ENCODE peak calls at places on chromosomes 12 and 14, in four cellular contexts. T, U, K and S are unnamed samples.

GRCh38 chr12:124736115-124737039 is 127.3 kb downstream of the SCARB1 start:
- DNase-seq in T (no peak), U (no peak), K (no peak), S (no peak)

GRCh38 chr14:74348735-74349463 is 628 bp downstream of the VRTN start:
- DNase-seq in T (no peak), U (no peak), K (no peak), S (no peak)

GRCh38 chr12:68420225-68421008 is 88.3 kb upstream of the MDM1 start:
- DNase-seq in T (peak), U (peak), K (no peak), S (no peak)

GRCh38 chr14:82725188-82725587 is 1191.5 kb upstream of the SEL1L start:
- DNase-seq in T (no peak), U (no peak), K (peak), S (no peak)

GRCh38 chr14:99819514-99819913 is 26.3 kb downstream of the EML1 start:
- DNase-seq in T (peak), U (no peak), K (no peak), S (no peak)

GRCh38 chr14:21917699-21918436 is 244.2 kb upstream of the OR4E1 start:
- DNase-seq in T (peak), U (peak), K (peak), S (no peak)

GRCh38 chr14:77208266-77208978 is 26.8 kb downstream of the TMEM63C start:
- DNase-seq in T (peak), U (peak), K (peak), S (peak)

GRCh38 chr14:90503582-90503981 is 106.8 kb downstream of the CALM1 start:
- DNase-seq in T (no peak), U (no peak), K (no peak), S (no peak)

GRCh38 chr14:65251213-65251612 is 148.9 kb upstream of the MAX start:
- DNase-seq in T (no peak), U (peak), K (peak), S (no peak)

GRCh38 chr12:15638231-15638630 is 151.0 kb downstream of the EPS8 start:
- DNase-seq in T (no peak), U (no peak), K (no peak), S (no peak)

GRCh38 chr14:63952053-63952932 is 99.5 kb downstream of the SYNE2 start:
- DNase-seq in T (no peak), U (no peak), K (no peak), S (no peak)

GRCh38 chr14:58298477-58298879 is at the start of gene ARID4A:
- DNase-seq in T (no peak), U (no peak), K (no peak), S (peak)

GRCh38 chr12:68538722-68539614 is 71.7 kb upstream of the RAP1B start:
- DNase-seq in T (peak), U (peak), K (no peak), S (peak)

GRCh38 chr12:11723993-11724392 is 74.5 kb downstream of the ETV6 start:
- DNase-seq in T (peak), U (no peak), K (no peak), S (no peak)

GRCh38 chr12:121883315-121883660 is 5.3 kb upstream of the PSMD9 start:
- DNase-seq in T (peak), U (no peak), K (no peak), S (no peak)

GRCh38 chr12:121888478-121889266 is at the start of gene PSMD9:
- DNase-seq in T (peak), U (peak), K (peak), S (peak)

GRCh38 chr12:121889267-121889624 is 656 bp downstream of the PSMD9 start:
- DNase-seq in T (no peak), U (no peak), K (no peak), S (no peak)

GRCh38 chr12:121892673-121893561 is 4.3 kb downstream of the PSMD9 start:
- DNase-seq in T (no peak), U (no peak), K (no peak), S (no peak)

DNA sequence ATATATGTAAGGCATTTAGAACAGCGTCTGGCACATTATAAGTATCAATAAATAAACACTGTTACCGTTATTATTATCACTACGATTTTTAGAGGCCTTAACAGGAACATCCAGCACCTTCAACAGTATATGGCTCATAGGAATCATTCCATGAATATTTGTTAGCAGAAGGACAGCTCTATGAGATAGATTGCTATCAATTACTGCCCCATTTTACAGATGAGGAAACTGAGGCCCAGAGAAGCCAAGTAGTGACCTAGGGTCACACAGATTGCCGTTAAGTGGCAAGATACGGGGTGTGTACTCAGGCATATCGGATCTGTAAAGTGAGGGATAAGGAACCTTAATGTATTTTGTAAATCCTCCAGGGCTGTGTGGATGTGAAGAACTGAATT is 510 bp upstream of the PSMD9 start:
- DNase-seq in T (no peak), U (no peak), K (no peak), S (no peak)
- TF ChIP-seq CTCF in T (peak), U (no peak), K (no peak), S (no peak)

GRCh38 chr12:57112492-57113294 is 1.5 kb upstream of the STAT6 start:
- DNase-seq in T (no peak), U (no peak), K (no peak), S (no peak)

GRCh38 chr12:57111046-57111698 is at the start of gene STAT6:
- DNase-seq in T (peak), U (peak), K (peak), S (peak)

GRCh38 chr12:57107456-57107855 is 3.7 kb downstream of the STAT6 start:
- DNase-seq in T (no peak), U (no peak), K (no peak), S (no peak)

GRCh38 chr12:57109207-57110160 is 1.7 kb downstream of the STAT6 start:
- DNase-seq in T (no peak), U (no peak), K (no peak), S (no peak)

DNA sequence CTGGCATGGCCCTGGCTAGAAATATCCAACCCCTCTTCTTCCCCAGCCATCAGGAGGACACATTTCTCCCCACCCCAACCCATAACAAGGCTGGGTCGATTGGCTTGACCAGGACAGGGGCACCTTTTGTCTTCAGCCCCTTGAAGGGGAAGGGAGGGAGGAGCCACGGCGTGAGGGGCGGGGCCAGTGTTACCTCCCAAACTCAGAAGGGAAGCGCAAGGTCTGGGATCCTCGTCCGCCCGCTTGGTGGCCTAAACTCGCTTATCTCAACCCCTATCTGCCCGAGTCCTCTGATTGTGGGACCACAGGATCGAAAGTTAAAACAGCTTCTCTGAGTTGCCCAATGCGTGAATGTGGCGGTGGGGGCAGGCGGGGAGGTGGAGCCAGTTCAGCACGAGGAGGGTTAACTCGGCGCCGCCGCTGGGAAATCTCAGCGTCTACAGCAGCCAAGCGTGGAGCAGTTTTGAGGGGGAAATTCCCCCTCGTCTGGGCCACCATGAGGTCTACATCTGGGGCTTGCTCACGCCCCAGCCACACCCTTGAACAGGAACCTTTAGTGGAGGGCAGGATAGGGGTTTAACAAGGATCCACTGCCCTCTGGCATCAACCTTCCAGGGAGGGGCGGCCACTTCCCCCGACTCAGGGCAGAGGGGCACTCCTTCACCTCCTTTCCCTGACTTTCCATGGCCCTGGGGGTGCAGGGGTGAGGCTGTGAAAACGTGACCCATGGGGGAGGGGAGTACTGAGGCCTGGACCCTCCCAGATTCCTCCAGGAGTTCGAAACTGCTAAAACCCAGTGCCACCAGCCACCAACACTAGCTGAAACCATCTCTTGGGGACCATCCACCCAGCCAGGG is 745 bp downstream of the STAT6 start:
- DNase-seq in T (peak), U (no peak), K (peak), S (peak)
- TF ChIP-seq CTCF in T (peak), U (no peak), K (no peak), S (no peak)

GRCh38 chr12:52799498-52800211 is 3.7 kb upstream of the KRT3 start:
- DNase-seq in T (no peak), U (no peak), K (no peak), S (no peak)

GRCh38 chr12:52797529-52797894 is 1.6 kb upstream of the KRT3 start:
- DNase-seq in T (no peak), U (no peak), K (no peak), S (no peak)

GRCh38 chr12:52800259-52800917 is 4.5 kb upstream of the KRT3 start:
- DNase-seq in T (no peak), U (no peak), K (no peak), S (no peak)

GRCh38 chr12:52798003-52798670 is 2.2 kb upstream of the KRT3 start:
- DNase-seq in T (no peak), U (peak), K (no peak), S (no peak)

GRCh38 chr12:52798671-52799497 is 3.0 kb upstream of the KRT3 start:
- DNase-seq in T (no peak), U (peak), K (peak), S (no peak)
- TF ChIP-seq CTCF in T (no peak), U (no peak), K (no peak), S (no peak)

GRCh38 chr12:121441555-121441954 is 41.6 kb downstream of the RNF34 start:
- DNase-seq in T (no peak), U (peak), K (no peak), S (no peak)
- TF ChIP-seq CTCF in T (no peak), U (no peak), K (no peak), S (no peak)

DNA sequence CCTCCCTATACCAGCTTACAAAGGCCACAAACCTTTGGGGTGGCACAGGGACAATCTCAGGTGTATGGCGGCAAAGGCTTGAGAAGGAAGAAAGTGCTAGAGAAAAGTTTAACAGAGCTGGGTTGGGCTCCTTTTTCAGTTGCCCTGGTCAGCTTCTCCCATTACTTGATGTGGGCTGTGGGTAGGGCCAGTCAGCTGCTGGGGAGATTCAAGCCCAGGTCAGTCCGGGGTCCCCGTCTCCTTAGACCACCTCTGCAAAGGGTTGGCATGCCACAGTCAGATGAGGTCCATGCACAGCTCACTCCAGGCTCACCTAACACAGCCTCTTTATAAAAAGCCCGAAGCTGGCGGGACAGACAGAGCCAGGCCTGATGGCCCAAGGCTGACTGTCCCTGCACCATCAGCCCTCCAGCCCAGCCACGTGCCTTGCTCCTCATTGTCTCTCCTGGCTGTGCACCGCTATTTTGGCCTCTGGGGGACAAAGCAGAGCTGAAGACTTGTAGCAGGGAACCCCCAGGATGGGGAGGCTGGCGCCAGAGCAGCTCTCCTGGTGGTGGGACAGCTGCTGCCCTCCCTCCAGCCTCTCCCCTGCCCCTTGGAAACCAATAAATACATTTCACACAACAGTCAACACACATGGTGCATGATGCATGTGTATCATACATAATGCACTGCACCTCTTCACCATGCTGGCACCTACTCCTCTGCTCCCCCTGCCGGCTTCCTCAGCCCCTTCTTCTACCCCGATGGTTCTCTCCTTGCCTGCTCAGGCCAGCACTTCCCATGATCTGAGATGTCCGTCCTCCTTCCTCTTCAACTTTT is 61.7 kb upstream of the DDX11 start:
- DNase-seq in T (no peak), U (no peak), K (no peak), S (no peak)
- TF ChIP-seq CTCF in T (peak), U (peak), K (no peak), S (no peak)

GRCh38 chr12:56271031-56271430 is 4.3 kb downstream of the COQ10A start:
- DNase-seq in T (peak), U (peak), K (no peak), S (no peak)
- TF ChIP-seq CTCF in T (peak), U (peak), K (no peak), S (no peak)

GRCh38 chr12:130049666-130050065 is 112.6 kb upstream of the FZD10 start:
- DNase-seq in T (peak), U (no peak), K (no peak), S (no peak)
- TF ChIP-seq CTCF in T (peak), U (no peak), K (no peak), S (no peak)

DNA sequence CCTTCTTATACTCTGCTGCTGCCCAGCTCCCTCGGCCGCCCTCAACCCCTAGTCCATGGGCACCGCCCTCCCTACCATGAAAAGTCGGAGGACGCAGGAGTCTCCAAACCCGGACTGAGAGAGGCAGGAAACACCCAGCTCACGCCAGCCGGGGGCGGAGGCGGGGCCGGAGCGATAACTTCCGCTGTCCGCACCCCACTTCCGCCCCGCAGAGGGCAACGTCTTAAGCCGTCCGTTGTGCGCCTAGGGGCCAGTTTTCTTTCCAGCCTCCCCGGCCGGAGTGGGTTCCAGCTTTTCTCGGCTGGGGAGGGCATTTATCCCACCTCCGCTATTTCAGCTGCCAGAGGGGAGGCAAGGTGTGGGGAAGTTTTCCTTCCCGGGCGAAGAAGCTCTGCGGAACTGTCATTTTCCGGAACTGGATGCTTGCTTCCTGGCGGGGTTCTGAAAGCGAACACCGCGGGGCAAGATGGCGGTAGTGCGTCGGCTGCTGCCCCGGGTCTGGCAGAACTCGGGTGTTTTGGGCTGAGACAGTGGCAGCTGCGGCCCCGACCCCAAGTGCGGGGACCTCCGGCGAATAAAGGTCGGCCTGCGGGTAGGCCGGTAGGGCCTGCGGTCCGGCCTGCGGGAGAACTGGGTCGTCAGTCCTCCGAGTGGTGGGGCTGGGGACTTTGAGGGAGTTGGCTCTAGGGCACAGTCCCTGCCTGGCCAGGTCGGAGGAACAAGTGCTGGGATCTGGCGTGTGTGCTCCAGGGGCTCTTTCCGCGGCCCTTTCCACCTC is at the start of the genes KCTD10 and UBE3B:
- DNase-seq in T (peak), U (peak), K (peak), S (peak)
- TF ChIP-seq CTCF in T (no peak), U (no peak), K (no peak), S (no peak)

GRCh38 chr12:13959131-13959734 is 22.2 kb downstream of the GRIN2B start:
- DNase-seq in T (no peak), U (no peak), K (no peak), S (no peak)

GRCh38 chr12:13964666-13965065 is 16.7 kb downstream of the GRIN2B start:
- DNase-seq in T (peak), U (no peak), K (no peak), S (no peak)

GRCh38 chr12:13957576-13957975 is 23.8 kb downstream of the GRIN2B start:
- DNase-seq in T (no peak), U (no peak), K (no peak), S (no peak)

GRCh38 chr12:13961983-13962382 is 19.4 kb downstream of the GRIN2B start:
- DNase-seq in T (no peak), U (no peak), K (no peak), S (no peak)

DNA sequence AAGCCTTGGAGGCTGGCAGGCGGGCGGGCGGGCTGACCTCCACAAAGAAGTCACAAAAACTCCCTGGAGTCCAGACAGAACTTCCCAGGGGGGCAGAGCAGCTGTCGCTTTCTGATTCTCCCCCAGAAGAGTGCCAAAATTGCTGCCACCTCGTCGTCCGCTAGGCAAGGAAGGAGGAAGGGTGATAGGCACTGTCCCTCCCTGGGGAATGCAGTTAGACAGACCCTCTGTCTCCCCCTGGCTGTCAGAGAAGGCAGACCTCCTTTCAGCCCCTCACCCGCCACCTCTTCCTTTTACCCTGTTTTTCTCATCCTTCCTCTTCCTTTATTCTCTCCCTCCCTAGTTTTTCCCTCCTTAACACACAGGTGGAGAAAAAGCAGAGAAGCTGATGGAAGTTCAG is 18.7 kb downstream of the GRIN2B start:
- DNase-seq in T (peak), U (no peak), K (peak), S (no peak)
- TF ChIP-seq CTCF in T (peak), U (no peak), K (no peak), S (no peak)

GRCh38 chr12:13609874-13610273 is 371.5 kb downstream of the GRIN2B start:
- DNase-seq in T (no peak), U (no peak), K (no peak), S (no peak)

GRCh38 chr12:13606290-13606689 is 375.1 kb downstream of the GRIN2B start:
- DNase-seq in T (peak), U (no peak), K (peak), S (no peak)

GRCh38 chr12:13602217-13602616 is 379.2 kb downstream of the GRIN2B start:
- DNase-seq in T (no peak), U (no peak), K (peak), S (no peak)

DNA sequence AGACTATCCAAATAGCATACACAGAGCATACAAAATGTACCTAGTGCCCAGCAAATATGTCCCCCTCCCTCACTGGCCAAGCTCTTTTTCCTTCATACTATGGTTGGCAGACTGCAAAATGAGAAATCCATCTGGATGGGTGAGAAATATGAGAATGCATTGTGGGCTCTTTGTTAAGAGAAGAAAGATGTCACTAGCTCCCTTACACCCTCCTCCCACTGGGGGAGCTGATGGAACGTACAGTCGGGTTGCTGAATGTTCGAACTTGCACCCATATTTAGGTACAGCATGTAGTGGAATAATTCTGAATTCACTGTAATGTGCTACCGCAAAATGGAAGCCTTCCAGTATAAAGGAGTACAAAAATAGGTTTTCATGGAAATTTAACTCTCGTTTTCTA is 377.5 kb downstream of the GRIN2B start:
- DNase-seq in T (no peak), U (no peak), K (no peak), S (no peak)
- TF ChIP-seq CTCF in T (no peak), U (no peak), K (no peak), S (no peak)